ENCODE peak calls at places on chromosomes 11 and 22, in ten cellular contexts. One of them, this sample, is unnamed.
A peak's percentile ranks its signal among the peaks of the same experiment; 100 is the strongest.

GRCh38 chr11:115530752-115531151 is 26.5 kb upstream of the CADM1 start:
- DNase-seq in GM13976: no peak
- DNase-seq in cardiac fibroblast: no peak
- DNase-seq in Caco-2: no peak
- DNase-seq in fibroblast of mammary gland: no peak
- DNase-seq in IMR-90: no peak
- DNase-seq in lower leg skin: no peak
- DNase-seq in fibroblast of pulmonary artery: no peak
- DNase-seq in GM12865: peak; percentile 35
- DNase-seq in lung: no peak
- DNase-seq in this sample: peak; percentile 13

GRCh38 chr11:72704028-72704782 is 30.0 kb upstream of the PDE2A start:
- DNase-seq in GM13976: no peak
- DNase-seq in cardiac fibroblast: no peak
- DNase-seq in Caco-2: peak; percentile 35
- DNase-seq in fibroblast of mammary gland: peak; percentile 16
- DNase-seq in IMR-90: no peak
- DNase-seq in lower leg skin: no peak
- DNase-seq in fibroblast of pulmonary artery: no peak
- DNase-seq in GM12865: no peak
- DNase-seq in lung: no peak
- DNase-seq in this sample: no peak

GRCh38 chr22:49352361-49353169 is 475.1 kb downstream of the BRD1 start:
- DNase-seq in GM13976: no peak
- DNase-seq in cardiac fibroblast: no peak
- DNase-seq in Caco-2: no peak
- DNase-seq in fibroblast of mammary gland: no peak
- DNase-seq in IMR-90: no peak
- DNase-seq in lower leg skin: no peak
- DNase-seq in fibroblast of pulmonary artery: no peak
- DNase-seq in GM12865: no peak
- DNase-seq in lung: no peak
- DNase-seq in this sample: no peak

GRCh38 chr11:12626616-12627015 is 47.6 kb upstream of the TEAD1 start:
- DNase-seq in GM13976: no peak
- DNase-seq in cardiac fibroblast: no peak
- DNase-seq in Caco-2: no peak
- DNase-seq in fibroblast of mammary gland: no peak
- DNase-seq in IMR-90: peak; percentile 30
- DNase-seq in lower leg skin: no peak
- DNase-seq in fibroblast of pulmonary artery: no peak
- DNase-seq in GM12865: no peak
- DNase-seq in lung: no peak
- DNase-seq in this sample: no peak

GRCh38 chr11:69637601-69637955 is 3.4 kb upstream of the CCND1 start:
- DNase-seq in GM13976: no peak
- DNase-seq in cardiac fibroblast: no peak
- DNase-seq in Caco-2: peak; percentile 76
- DNase-seq in fibroblast of mammary gland: no peak
- DNase-seq in IMR-90: no peak
- DNase-seq in lower leg skin: no peak
- DNase-seq in fibroblast of pulmonary artery: no peak
- DNase-seq in GM12865: no peak
- DNase-seq in lung: no peak
- DNase-seq in this sample: no peak

GRCh38 chr11:104098555-104098954 is 62.1 kb downstream of the DDI1 start:
- DNase-seq in GM13976: no peak
- DNase-seq in cardiac fibroblast: no peak
- DNase-seq in Caco-2: no peak
- DNase-seq in fibroblast of mammary gland: no peak
- DNase-seq in IMR-90: peak; percentile 26
- DNase-seq in lower leg skin: no peak
- DNase-seq in fibroblast of pulmonary artery: no peak
- DNase-seq in GM12865: no peak
- DNase-seq in lung: no peak
- DNase-seq in this sample: no peak

GRCh38 chr11:63760487-63761079 is 8.0 kb downstream of the ZFTA start:
- DNase-seq in GM13976: no peak
- DNase-seq in cardiac fibroblast: no peak
- DNase-seq in Caco-2: no peak
- DNase-seq in fibroblast of mammary gland: no peak
- DNase-seq in IMR-90: no peak
- DNase-seq in lower leg skin: no peak
- DNase-seq in fibroblast of pulmonary artery: no peak
- DNase-seq in GM12865: no peak
- DNase-seq in lung: no peak
- DNase-seq in this sample: no peak

GRCh38 chr11:110859240-110859835 is 147.1 kb upstream of the ARHGAP20 start:
- DNase-seq in GM13976: no peak
- DNase-seq in cardiac fibroblast: no peak
- DNase-seq in Caco-2: no peak
- DNase-seq in fibroblast of mammary gland: no peak
- DNase-seq in IMR-90: no peak
- DNase-seq in lower leg skin: no peak
- DNase-seq in fibroblast of pulmonary artery: no peak
- DNase-seq in GM12865: no peak
- DNase-seq in lung: no peak
- DNase-seq in this sample: no peak

GRCh38 chr11:67345949-67346819 is 7.2 kb downstream of the POLD4 start:
- DNase-seq in GM13976: no peak
- DNase-seq in cardiac fibroblast: peak; percentile 82
- DNase-seq in Caco-2: peak; percentile 87
- DNase-seq in fibroblast of mammary gland: peak; percentile 85
- DNase-seq in IMR-90: peak; percentile 58
- DNase-seq in lower leg skin: no peak
- DNase-seq in fibroblast of pulmonary artery: peak; percentile 82
- DNase-seq in GM12865: peak; percentile 67
- DNase-seq in lung: peak; percentile 57
- DNase-seq in this sample: peak; percentile 27

GRCh38 chr11:95508219-95508880 is 277.3 kb upstream of the SESN3 start:
- DNase-seq in GM13976: no peak
- DNase-seq in cardiac fibroblast: peak; percentile 63
- DNase-seq in Caco-2: no peak
- DNase-seq in fibroblast of mammary gland: peak; percentile 88
- DNase-seq in IMR-90: no peak
- DNase-seq in lower leg skin: no peak
- DNase-seq in fibroblast of pulmonary artery: no peak
- DNase-seq in GM12865: no peak
- DNase-seq in lung: no peak
- DNase-seq in this sample: no peak

GRCh38 chr22:22327723-22328122 is 83.1 kb downstream of the VPREB1 start:
- DNase-seq in GM13976: no peak
- DNase-seq in cardiac fibroblast: no peak
- DNase-seq in Caco-2: no peak
- DNase-seq in fibroblast of mammary gland: no peak
- DNase-seq in IMR-90: no peak
- DNase-seq in lower leg skin: no peak
- DNase-seq in fibroblast of pulmonary artery: no peak
- DNase-seq in GM12865: no peak
- DNase-seq in lung: no peak
- DNase-seq in this sample: no peak

GRCh38 chr22:38223289-38223960 is 21.6 kb downstream of the MAFF start:
- DNase-seq in GM13976: no peak
- DNase-seq in cardiac fibroblast: no peak
- DNase-seq in Caco-2: no peak
- DNase-seq in fibroblast of mammary gland: no peak
- DNase-seq in IMR-90: no peak
- DNase-seq in lower leg skin: no peak
- DNase-seq in fibroblast of pulmonary artery: no peak
- DNase-seq in GM12865: no peak
- DNase-seq in lung: no peak
- DNase-seq in this sample: no peak
- TF ChIP-seq CTCF in GM13976: no peak
- TF ChIP-seq CTCF in cardiac fibroblast: no peak
- TF ChIP-seq CTCF in Caco-2: peak; percentile 10
- TF ChIP-seq CTCF in fibroblast of mammary gland: no peak
- TF ChIP-seq CTCF in IMR-90: no peak
- TF ChIP-seq CTCF in lower leg skin: no peak
- TF ChIP-seq CTCF in fibroblast of pulmonary artery: no peak
- TF ChIP-seq CTCF in GM12865: no peak
- TF ChIP-seq CTCF in lung: no peak
- TF ChIP-seq CTCF in this sample: no peak

DNA sequence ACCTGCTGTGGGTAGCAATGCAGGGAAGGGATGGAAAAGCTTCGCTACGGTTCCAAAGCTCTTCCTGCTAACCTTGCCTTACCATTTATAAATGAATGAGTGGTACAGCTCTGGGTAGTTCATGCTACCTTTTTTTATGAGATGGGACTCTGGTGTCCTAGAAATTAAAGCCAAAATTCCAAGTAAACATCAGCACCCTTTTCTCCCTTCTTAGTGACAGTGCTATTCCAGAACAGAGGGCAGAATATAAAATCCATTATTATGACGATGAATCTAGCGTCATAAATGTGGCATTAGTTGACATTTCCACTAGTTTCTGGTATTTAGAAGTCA is 447 bp upstream of the SVIP start:
- DNase-seq in GM13976: no peak
- DNase-seq in cardiac fibroblast: no peak
- DNase-seq in Caco-2: no peak
- DNase-seq in fibroblast of mammary gland: no peak
- DNase-seq in IMR-90: no peak
- DNase-seq in lower leg skin: no peak
- DNase-seq in fibroblast of pulmonary artery: no peak
- DNase-seq in GM12865: no peak
- DNase-seq in lung: no peak
- DNase-seq in this sample: no peak
- TF ChIP-seq CTCF in GM13976: no peak
- TF ChIP-seq CTCF in cardiac fibroblast: no peak
- TF ChIP-seq CTCF in Caco-2: no peak
- TF ChIP-seq CTCF in fibroblast of mammary gland: no peak
- TF ChIP-seq CTCF in IMR-90: no peak
- TF ChIP-seq CTCF in lower leg skin: no peak
- TF ChIP-seq CTCF in fibroblast of pulmonary artery: no peak
- TF ChIP-seq CTCF in GM12865: no peak
- TF ChIP-seq CTCF in lung: no peak
- TF ChIP-seq CTCF in this sample: no peak

DNA sequence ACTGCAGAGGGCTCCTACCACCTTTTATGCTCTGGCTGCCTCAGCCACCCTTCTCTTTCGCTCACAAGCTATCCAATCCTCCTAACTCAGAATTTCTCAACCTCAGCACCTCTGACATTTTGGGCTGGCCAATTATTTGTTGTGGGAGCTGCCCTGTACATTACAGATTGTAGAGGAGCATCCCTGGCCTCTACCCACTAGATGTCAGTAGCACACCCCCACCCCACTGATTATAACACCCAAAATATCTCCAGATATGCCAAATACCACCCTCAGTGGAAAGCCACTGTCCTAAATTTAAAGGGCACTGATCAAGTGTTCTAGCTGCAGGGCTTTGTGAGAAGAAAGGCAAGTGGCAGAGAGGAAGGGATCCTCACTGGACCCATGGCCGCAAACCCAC is 443.1 kb downstream of the SOX6 start:
- DNase-seq in GM13976: no peak
- DNase-seq in cardiac fibroblast: no peak
- DNase-seq in Caco-2: no peak
- DNase-seq in fibroblast of mammary gland: no peak
- DNase-seq in IMR-90: no peak
- DNase-seq in lower leg skin: no peak
- DNase-seq in fibroblast of pulmonary artery: no peak
- DNase-seq in GM12865: no peak
- DNase-seq in lung: no peak
- DNase-seq in this sample: no peak
- TF ChIP-seq CTCF in GM13976: no peak
- TF ChIP-seq CTCF in cardiac fibroblast: no peak
- TF ChIP-seq CTCF in Caco-2: peak; percentile 9
- TF ChIP-seq CTCF in fibroblast of mammary gland: peak; percentile 4
- TF ChIP-seq CTCF in IMR-90: peak; percentile 26
- TF ChIP-seq CTCF in lower leg skin: no peak
- TF ChIP-seq CTCF in fibroblast of pulmonary artery: no peak
- TF ChIP-seq CTCF in GM12865: no peak
- TF ChIP-seq CTCF in lung: no peak
- TF ChIP-seq CTCF in this sample: no peak

GRCh38 chr11:61587541-61587941 is 6.7 kb upstream of the SYT7 start:
- DNase-seq in GM13976: no peak
- DNase-seq in cardiac fibroblast: no peak
- DNase-seq in Caco-2: peak; percentile 66
- DNase-seq in fibroblast of mammary gland: peak; percentile 35
- DNase-seq in IMR-90: no peak
- DNase-seq in lower leg skin: no peak
- DNase-seq in fibroblast of pulmonary artery: no peak
- DNase-seq in GM12865: no peak
- DNase-seq in lung: peak; percentile 47
- DNase-seq in this sample: no peak

GRCh38 chr11:61586792-61587430 is 6.0 kb upstream of the SYT7 start:
- DNase-seq in GM13976: no peak
- DNase-seq in cardiac fibroblast: no peak
- DNase-seq in Caco-2: no peak
- DNase-seq in fibroblast of mammary gland: no peak
- DNase-seq in IMR-90: no peak
- DNase-seq in lower leg skin: no peak
- DNase-seq in fibroblast of pulmonary artery: no peak
- DNase-seq in GM12865: peak; percentile 13
- DNase-seq in lung: no peak
- DNase-seq in this sample: no peak

GRCh38 chr11:61589961-61590360 is 9.1 kb upstream of the SYT7 start:
- DNase-seq in GM13976: no peak
- DNase-seq in cardiac fibroblast: no peak
- DNase-seq in Caco-2: no peak
- DNase-seq in fibroblast of mammary gland: no peak
- DNase-seq in IMR-90: no peak
- DNase-seq in lower leg skin: no peak
- DNase-seq in fibroblast of pulmonary artery: no peak
- DNase-seq in GM12865: no peak
- DNase-seq in lung: no peak
- DNase-seq in this sample: no peak

GRCh38 chr11:61585115-61585514 is 4.2 kb upstream of the SYT7 start:
- DNase-seq in GM13976: no peak
- DNase-seq in cardiac fibroblast: no peak
- DNase-seq in Caco-2: no peak
- DNase-seq in fibroblast of mammary gland: no peak
- DNase-seq in IMR-90: no peak
- DNase-seq in lower leg skin: no peak
- DNase-seq in fibroblast of pulmonary artery: no peak
- DNase-seq in GM12865: no peak
- DNase-seq in lung: no peak
- DNase-seq in this sample: no peak

DNA sequence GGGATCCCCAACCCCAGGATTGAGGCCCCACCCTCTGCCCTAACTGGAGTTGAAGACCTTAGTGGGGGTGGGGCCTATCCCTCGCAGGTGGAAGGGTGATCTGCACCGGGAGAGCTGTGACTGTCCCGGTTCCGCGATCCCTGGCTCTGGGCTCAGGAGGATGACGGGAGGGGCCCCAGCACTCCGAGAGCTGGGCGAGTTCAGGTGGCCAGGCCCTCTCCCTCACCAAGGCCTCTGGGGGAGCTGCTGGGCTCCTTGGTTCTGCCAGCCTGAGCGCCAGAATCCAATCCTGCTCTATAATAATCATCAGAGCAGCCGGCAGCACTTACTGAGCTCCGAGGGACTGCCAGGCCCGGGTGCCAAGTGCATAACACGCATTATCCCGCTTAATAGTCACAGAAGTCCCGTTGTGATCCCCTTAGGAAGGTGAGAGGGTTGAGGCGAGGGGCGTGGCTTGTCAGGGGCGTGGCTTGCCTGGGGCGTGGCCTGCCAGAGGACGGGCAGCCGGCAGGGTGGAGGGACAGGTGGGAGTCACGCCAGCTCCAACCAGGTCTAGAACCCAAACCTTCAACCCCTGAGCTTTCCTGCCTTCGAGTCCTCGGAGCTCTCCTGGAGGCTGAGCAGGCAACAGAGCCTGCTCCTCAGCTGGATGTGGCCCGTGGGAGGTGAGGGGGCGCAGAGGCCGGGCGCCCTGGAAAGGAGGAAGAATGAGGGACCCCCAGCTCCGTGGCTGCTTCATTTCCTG is 7.2 kb upstream of the SYT7 start:
- DNase-seq in GM13976: peak; percentile 68
- DNase-seq in cardiac fibroblast: no peak
- DNase-seq in Caco-2: peak; percentile 89
- DNase-seq in fibroblast of mammary gland: peak; percentile 38
- DNase-seq in IMR-90: no peak
- DNase-seq in lower leg skin: no peak
- DNase-seq in fibroblast of pulmonary artery: no peak
- DNase-seq in GM12865: peak; percentile 12
- DNase-seq in lung: peak; percentile 73
- DNase-seq in this sample: peak; percentile 63
- TF ChIP-seq CTCF in GM13976: no peak
- TF ChIP-seq CTCF in cardiac fibroblast: peak; percentile 25
- TF ChIP-seq CTCF in Caco-2: peak; percentile 52
- TF ChIP-seq CTCF in fibroblast of mammary gland: peak; percentile 21
- TF ChIP-seq CTCF in IMR-90: peak; percentile 7
- TF ChIP-seq CTCF in lower leg skin: no peak
- TF ChIP-seq CTCF in fibroblast of pulmonary artery: peak; percentile 12
- TF ChIP-seq CTCF in GM12865: no peak
- TF ChIP-seq CTCF in lung: no peak
- TF ChIP-seq CTCF in this sample: no peak